ENCODE peak calls at places on chromosomes 1 and 21, in six cellular contexts. One of them, this sample, is unnamed.

GRCh38 chr1:29672955-29673507 is 436.7 kb downstream of the PTPRU start:
- DNase-seq in aorta: no peak
- DNase-seq in naive thymus-derived CD4-positive, alpha-beta T cell: no peak
- DNase-seq in myocyte: no peak
- DNase-seq in right atrium auricular region: peak; percentile 28
- DNase-seq in effector CD8-positive, alpha-beta T cell: no peak
- DNase-seq in this sample: no peak

GRCh38 chr1:76726251-76726650 is 141.0 kb upstream of the ST6GALNAC5 start:
- DNase-seq in myocyte: no peak
- DNase-seq in effector CD8-positive, alpha-beta T cell: no peak
- DNase-seq in naive thymus-derived CD4-positive, alpha-beta T cell: no peak
- DNase-seq in aorta: no peak
- DNase-seq in right atrium auricular region: no peak
- DNase-seq in this sample: peak; percentile 15

GRCh38 chr1:89295187-89295586 is 22.5 kb upstream of the GBP5 start:
- DNase-seq in effector CD8-positive, alpha-beta T cell: no peak
- DNase-seq in aorta: no peak
- DNase-seq in naive thymus-derived CD4-positive, alpha-beta T cell: no peak
- DNase-seq in right atrium auricular region: no peak
- DNase-seq in myocyte: no peak
- DNase-seq in this sample: no peak

GRCh38 chr21:41207401-41208388 is 39.7 kb downstream of the BACE2 start:
- DNase-seq in aorta: peak; percentile 84
- DNase-seq in myocyte: peak; percentile 12
- DNase-seq in right atrium auricular region: peak; percentile 87
- DNase-seq in naive thymus-derived CD4-positive, alpha-beta T cell: no peak
- DNase-seq in effector CD8-positive, alpha-beta T cell: no peak
- DNase-seq in this sample: peak; percentile 5

GRCh38 chr1:238469146-238469601 is 578.5 kb upstream of the ZP4 start:
- DNase-seq in naive thymus-derived CD4-positive, alpha-beta T cell: no peak
- DNase-seq in effector CD8-positive, alpha-beta T cell: no peak
- DNase-seq in aorta: no peak
- DNase-seq in myocyte: peak; percentile 6
- DNase-seq in right atrium auricular region: no peak
- DNase-seq in this sample: no peak

GRCh38 chr1:155125946-155126493 is 1.7 kb upstream of the EFNA1 start:
- DNase-seq in effector CD8-positive, alpha-beta T cell: no peak
- DNase-seq in aorta: peak; percentile 66
- DNase-seq in naive thymus-derived CD4-positive, alpha-beta T cell: no peak
- DNase-seq in myocyte: no peak
- DNase-seq in right atrium auricular region: no peak
- DNase-seq in this sample: no peak

GRCh38 chr21:36347278-36347961 is 27.4 kb downstream of the MORC3 start:
- DNase-seq in aorta: no peak
- DNase-seq in myocyte: no peak
- DNase-seq in naive thymus-derived CD4-positive, alpha-beta T cell: no peak
- DNase-seq in effector CD8-positive, alpha-beta T cell: no peak
- DNase-seq in right atrium auricular region: no peak
- DNase-seq in this sample: no peak

GRCh38 chr1:153763365-153764225 is 11.6 kb upstream of the SLC27A3 start:
- DNase-seq in aorta: no peak
- DNase-seq in naive thymus-derived CD4-positive, alpha-beta T cell: no peak
- DNase-seq in right atrium auricular region: no peak
- DNase-seq in effector CD8-positive, alpha-beta T cell: no peak
- DNase-seq in myocyte: no peak
- DNase-seq in this sample: no peak

GRCh38 chr21:17607684-17608083 is 5.0 kb downstream of the BTG3 start:
- DNase-seq in myocyte: no peak
- DNase-seq in effector CD8-positive, alpha-beta T cell: no peak
- DNase-seq in naive thymus-derived CD4-positive, alpha-beta T cell: no peak
- DNase-seq in right atrium auricular region: no peak
- DNase-seq in aorta: no peak
- DNase-seq in this sample: no peak